ENCODE peak calls at places on chromosomes 2 and 18, in seven cellular contexts. One of them, this sample, is unnamed. For H3K4me1, the result is how much of the 10 kb centered on the place peaks cover.

GRCh38 chr2:127386764-127387654 is 766 bp downstream of the MAP3K2 start:
- DNase-seq in mesendoderm: peak
- DNase-seq in hepatocyte: peak
- DNase-seq in colonic mucosa: peak
- DNase-seq in fibroblast of lung: peak
- DNase-seq in neural progenitor cell: peak
- DNase-seq in pancreas: peak
- DNase-seq in this sample: peak

GRCh38 chr2:179536185-179536584 is 271.6 kb upstream of the SESTD1 start:
- DNase-seq in mesendoderm: no peak
- DNase-seq in hepatocyte: no peak
- DNase-seq in colonic mucosa: no peak
- DNase-seq in fibroblast of lung: peak
- DNase-seq in neural progenitor cell: no peak
- DNase-seq in pancreas: no peak
- DNase-seq in this sample: no peak

GRCh38 chr18:56298935-56299334 is 339.5 kb downstream of the TXNL1 start:
- DNase-seq in mesendoderm: peak
- DNase-seq in hepatocyte: peak
- DNase-seq in colonic mucosa: no peak
- DNase-seq in fibroblast of lung: peak
- DNase-seq in neural progenitor cell: no peak
- DNase-seq in pancreas: no peak
- DNase-seq in this sample: no peak

GRCh38 chr18:75472391-75472790 is 44.9 kb upstream of the SMIM21 start:
- DNase-seq in mesendoderm: no peak
- DNase-seq in hepatocyte: no peak
- DNase-seq in colonic mucosa: no peak
- DNase-seq in fibroblast of lung: no peak
- DNase-seq in neural progenitor cell: no peak
- DNase-seq in pancreas: no peak
- DNase-seq in this sample: no peak

GRCh38 chr2:24886640-24887324 is 33.3 kb downstream of the ADCY3 start:
- DNase-seq in mesendoderm: no peak
- DNase-seq in hepatocyte: no peak
- DNase-seq in colonic mucosa: no peak
- DNase-seq in fibroblast of lung: no peak
- DNase-seq in neural progenitor cell: no peak
- DNase-seq in pancreas: no peak
- DNase-seq in this sample: no peak

GRCh38 chr2:174667461-174667860 is 69.9 kb upstream of the WIPF1 start:
- DNase-seq in mesendoderm: peak
- DNase-seq in hepatocyte: no peak
- DNase-seq in colonic mucosa: no peak
- DNase-seq in fibroblast of lung: no peak
- DNase-seq in neural progenitor cell: peak
- DNase-seq in pancreas: no peak
- DNase-seq in this sample: no peak

GRCh38 chr2:167748536-167748935 is 498.9 kb downstream of the STK39 start:
- DNase-seq in mesendoderm: no peak
- DNase-seq in hepatocyte: no peak
- DNase-seq in colonic mucosa: no peak
- DNase-seq in fibroblast of lung: no peak
- DNase-seq in neural progenitor cell: no peak
- DNase-seq in pancreas: no peak
- DNase-seq in this sample: no peak

GRCh38 chr2:3073721-3074120 is 303.9 kb downstream of the EIPR1 start:
- DNase-seq in mesendoderm: no peak
- DNase-seq in hepatocyte: no peak
- DNase-seq in colonic mucosa: no peak
- DNase-seq in fibroblast of lung: no peak
- DNase-seq in neural progenitor cell: peak
- DNase-seq in pancreas: no peak
- DNase-seq in this sample: no peak

GRCh38 chr2:235977445-235977844 is 190.7 kb downstream of the GBX2 start:
- DNase-seq in mesendoderm: no peak
- DNase-seq in hepatocyte: no peak
- DNase-seq in colonic mucosa: no peak
- DNase-seq in fibroblast of lung: no peak
- DNase-seq in neural progenitor cell: no peak
- DNase-seq in pancreas: no peak
- DNase-seq in this sample: no peak

GRCh38 chr2:133667085-133667484 is 98.8 kb upstream of the NCKAP5 start:
- DNase-seq in mesendoderm: peak
- DNase-seq in hepatocyte: peak
- DNase-seq in colonic mucosa: no peak
- DNase-seq in fibroblast of lung: peak
- DNase-seq in neural progenitor cell: no peak
- DNase-seq in pancreas: no peak
- DNase-seq in this sample: no peak

GRCh38 chr18:48946329-48946835 is 4.4 kb downstream of the SMAD7 start:
- DNase-seq in mesendoderm: no peak
- DNase-seq in hepatocyte: no peak
- DNase-seq in colonic mucosa: no peak
- DNase-seq in fibroblast of lung: peak
- DNase-seq in neural progenitor cell: no peak
- DNase-seq in pancreas: no peak
- DNase-seq in this sample: no peak

GRCh38 chr2:8659735-8660492 is 21.9 kb upstream of the ID2 start:
- DNase-seq in mesendoderm: no peak
- DNase-seq in hepatocyte: no peak
- DNase-seq in colonic mucosa: no peak
- DNase-seq in fibroblast of lung: no peak
- DNase-seq in neural progenitor cell: no peak
- DNase-seq in pancreas: no peak
- DNase-seq in this sample: no peak

GRCh38 chr18:42801706-42802105 is 313.8 kb downstream of the RIT2 start:
- DNase-seq in mesendoderm: no peak
- DNase-seq in hepatocyte: no peak
- DNase-seq in colonic mucosa: no peak
- DNase-seq in fibroblast of lung: peak
- DNase-seq in neural progenitor cell: no peak
- DNase-seq in pancreas: no peak
- DNase-seq in this sample: no peak

GRCh38 chr2:18154259-18154658 is 275.8 kb downstream of the KCNS3 start:
- DNase-seq in mesendoderm: no peak
- DNase-seq in hepatocyte: no peak
- DNase-seq in colonic mucosa: no peak
- DNase-seq in fibroblast of lung: no peak
- DNase-seq in neural progenitor cell: no peak
- DNase-seq in pancreas: no peak
- DNase-seq in this sample: no peak

GRCh38 chr2:74041726-74042125 is 57.0 kb downstream of the TET3 start:
- DNase-seq in mesendoderm: no peak
- DNase-seq in hepatocyte: no peak
- DNase-seq in colonic mucosa: no peak
- DNase-seq in fibroblast of lung: no peak
- DNase-seq in neural progenitor cell: no peak
- DNase-seq in pancreas: no peak
- DNase-seq in this sample: no peak

GRCh38 chr2:174059875-174060226 is 94.7 kb upstream of the SP3 start:
- DNase-seq in mesendoderm: no peak
- DNase-seq in hepatocyte: no peak
- DNase-seq in colonic mucosa: no peak
- DNase-seq in fibroblast of lung: peak
- DNase-seq in neural progenitor cell: no peak
- DNase-seq in pancreas: no peak
- DNase-seq in this sample: no peak

GRCh38 chr2:133674433-133675331 is 106.4 kb upstream of the NCKAP5 start:
- DNase-seq in mesendoderm: peak
- DNase-seq in hepatocyte: peak
- DNase-seq in colonic mucosa: peak
- DNase-seq in fibroblast of lung: peak
- DNase-seq in neural progenitor cell: peak
- DNase-seq in pancreas: peak
- DNase-seq in this sample: peak

GRCh38 chr2:31998731-31999383 is 12.0 kb downstream of the MEMO1 start:
- DNase-seq in mesendoderm: peak
- DNase-seq in hepatocyte: no peak
- DNase-seq in colonic mucosa: no peak
- DNase-seq in fibroblast of lung: no peak
- DNase-seq in neural progenitor cell: no peak
- DNase-seq in pancreas: no peak
- DNase-seq in this sample: no peak

GRCh38 chr2:133362061-133362476 is 206.2 kb downstream of the NCKAP5 start:
- DNase-seq in mesendoderm: peak
- DNase-seq in hepatocyte: peak
- DNase-seq in colonic mucosa: no peak
- DNase-seq in fibroblast of lung: peak
- DNase-seq in neural progenitor cell: no peak
- DNase-seq in pancreas: no peak
- DNase-seq in this sample: no peak

GRCh38 chr18:24814521-24814920 is 354.1 kb downstream of the HRH4 start:
- DNase-seq in mesendoderm: no peak
- DNase-seq in hepatocyte: no peak
- DNase-seq in colonic mucosa: no peak
- DNase-seq in fibroblast of lung: no peak
- DNase-seq in neural progenitor cell: no peak
- DNase-seq in pancreas: no peak
- DNase-seq in this sample: no peak

GRCh38 chr2:109345091-109345490 is 216.1 kb downstream of the SH3RF3 start:
- DNase-seq in mesendoderm: no peak
- DNase-seq in hepatocyte: no peak
- DNase-seq in colonic mucosa: no peak
- DNase-seq in fibroblast of lung: no peak
- DNase-seq in neural progenitor cell: no peak
- DNase-seq in pancreas: no peak
- DNase-seq in this sample: no peak

GRCh38 chr2:149363953-149364352 is 33.6 kb downstream of the LYPD6 start:
- DNase-seq in mesendoderm: peak
- DNase-seq in hepatocyte: no peak
- DNase-seq in colonic mucosa: no peak
- DNase-seq in fibroblast of lung: no peak
- DNase-seq in neural progenitor cell: peak
- DNase-seq in pancreas: no peak
- DNase-seq in this sample: no peak

GRCh38 chr18:59686260-59686659 is 11.0 kb downstream of the CCBE1 start:
- DNase-seq in mesendoderm: no peak
- DNase-seq in hepatocyte: no peak
- DNase-seq in colonic mucosa: no peak
- DNase-seq in fibroblast of lung: no peak
- DNase-seq in neural progenitor cell: no peak
- DNase-seq in pancreas: no peak
- DNase-seq in this sample: no peak

DNA sequence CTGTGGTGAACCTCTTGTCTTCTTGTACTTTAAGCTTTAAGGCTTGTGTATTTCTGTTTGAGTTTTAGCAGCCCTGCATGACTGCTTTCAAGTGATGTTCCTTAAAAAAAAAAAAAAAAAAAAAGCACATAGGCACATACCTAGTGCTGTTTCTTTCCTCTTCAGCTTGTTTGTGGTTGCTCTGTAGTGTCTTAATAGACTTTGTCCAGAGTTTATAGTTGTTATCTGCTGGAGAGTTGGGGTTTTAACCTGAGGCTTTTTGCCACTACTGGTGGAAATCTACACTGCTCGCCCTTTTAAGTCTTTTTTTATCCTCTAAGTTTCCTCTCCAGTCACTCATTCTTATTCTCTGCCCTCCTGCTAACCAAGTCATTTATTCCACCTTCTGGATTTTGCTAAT is 34.5 kb downstream of the AGFG1 start:
- DNase-seq in mesendoderm: no peak
- DNase-seq in hepatocyte: peak
- DNase-seq in colonic mucosa: no peak
- DNase-seq in fibroblast of lung: no peak
- DNase-seq in neural progenitor cell: no peak
- DNase-seq in pancreas: no peak
- DNase-seq in this sample: peak
- H3K4me1 ChIP-seq in mesendoderm: under half
- H3K4me1 ChIP-seq in hepatocyte: under half
- H3K4me1 ChIP-seq in colonic mucosa: half or more
- H3K4me1 ChIP-seq in fibroblast of lung: under half
- H3K4me1 ChIP-seq in neural progenitor cell: under half
- H3K4me1 ChIP-seq in pancreas: under half
- H3K4me1 ChIP-seq in this sample: under half

DNA sequence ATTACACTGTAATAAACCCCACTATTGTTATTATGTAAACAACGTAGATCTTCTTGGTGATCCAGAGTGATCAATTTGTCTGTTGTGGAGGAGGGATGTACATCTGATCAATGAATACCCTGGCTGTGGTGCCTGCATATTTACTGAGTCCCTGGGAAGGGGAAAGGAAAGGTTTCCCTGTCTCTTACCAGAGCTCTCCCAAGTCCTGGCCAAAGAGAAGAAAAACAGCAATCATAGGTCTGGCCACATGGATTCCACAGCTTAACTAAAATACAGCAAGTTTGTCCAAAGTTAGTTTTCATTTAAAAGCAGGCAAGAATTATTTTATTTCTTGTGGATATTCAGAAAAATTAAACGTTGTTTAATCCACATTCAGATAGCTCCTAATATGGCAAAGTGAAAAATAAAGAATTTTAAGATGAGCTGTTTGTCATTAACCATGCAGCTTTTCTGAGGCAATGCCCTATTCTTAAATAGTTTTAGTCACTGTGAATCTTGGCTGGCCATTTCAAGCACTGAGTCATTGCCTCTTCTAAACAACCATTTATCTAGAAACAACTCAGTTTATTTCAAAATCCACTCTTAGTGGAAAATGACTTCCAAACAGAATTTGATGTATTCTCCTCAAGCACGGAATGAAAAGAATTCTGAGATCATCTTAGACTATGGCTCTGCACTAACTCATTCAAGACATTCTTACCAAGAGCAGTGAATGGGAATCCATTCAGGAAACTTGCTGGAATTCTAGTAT is 1004.4 kb upstream of the CDH2 start:
- DNase-seq in mesendoderm: no peak
- DNase-seq in hepatocyte: peak
- DNase-seq in colonic mucosa: no peak
- DNase-seq in fibroblast of lung: peak
- DNase-seq in neural progenitor cell: no peak
- DNase-seq in pancreas: no peak
- DNase-seq in this sample: peak
- H3K27ac ChIP-seq in mesendoderm: no peak
- H3K27ac ChIP-seq in hepatocyte: peak
- H3K27ac ChIP-seq in colonic mucosa: peak
- H3K27ac ChIP-seq in fibroblast of lung: peak
- H3K27ac ChIP-seq in neural progenitor cell: no peak
- H3K27ac ChIP-seq in pancreas: no peak
- H3K27ac ChIP-seq in this sample: no peak

GRCh38 chr2:196075196-196075595 is 6.6 kb upstream of the DNAH7 start:
- DNase-seq in mesendoderm: no peak
- DNase-seq in hepatocyte: no peak
- DNase-seq in colonic mucosa: no peak
- DNase-seq in fibroblast of lung: no peak
- DNase-seq in neural progenitor cell: no peak
- DNase-seq in pancreas: no peak
- DNase-seq in this sample: no peak
- H3K4me3 ChIP-seq in mesendoderm: no peak
- H3K4me3 ChIP-seq in hepatocyte: no peak
- H3K4me3 ChIP-seq in colonic mucosa: no peak
- H3K4me3 ChIP-seq in fibroblast of lung: no peak
- H3K4me3 ChIP-seq in neural progenitor cell: no peak
- H3K4me3 ChIP-seq in pancreas: no peak
- H3K4me3 ChIP-seq in this sample: no peak

DNA sequence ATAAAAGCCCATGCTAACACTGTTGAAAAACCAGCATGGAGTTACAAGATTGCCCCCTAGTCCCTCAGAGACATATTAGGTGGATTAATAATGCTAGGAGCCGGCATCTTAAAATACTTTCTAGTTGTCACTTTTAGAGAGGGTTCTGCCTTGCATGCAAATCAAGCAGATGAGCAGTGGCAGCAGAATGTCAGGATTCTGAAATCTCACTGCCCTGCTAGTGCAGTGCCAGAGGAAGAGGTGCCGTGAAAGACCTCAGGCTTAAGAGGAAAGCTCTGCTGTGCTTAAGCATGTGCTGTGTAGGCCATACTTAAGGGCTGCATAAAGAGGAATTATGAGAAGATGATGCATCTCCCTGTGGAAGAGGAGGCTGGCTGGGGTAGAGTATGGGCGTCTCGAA is 132.1 kb downstream of the EVA1A start:
- DNase-seq in mesendoderm: peak
- DNase-seq in hepatocyte: no peak
- DNase-seq in colonic mucosa: no peak
- DNase-seq in fibroblast of lung: no peak
- DNase-seq in neural progenitor cell: no peak
- DNase-seq in pancreas: no peak
- DNase-seq in this sample: no peak
- H3K4me1 ChIP-seq in mesendoderm: under half
- H3K4me1 ChIP-seq in hepatocyte: under half
- H3K4me1 ChIP-seq in colonic mucosa: under half
- H3K4me1 ChIP-seq in fibroblast of lung: under half
- H3K4me1 ChIP-seq in neural progenitor cell: under half
- H3K4me1 ChIP-seq in pancreas: under half
- H3K4me1 ChIP-seq in this sample: under half

This sample was measured in small intestine.